ENCODE peak calls at places on chromosome 22, in six cellular contexts. E, H, G, F, M and J are unnamed samples.

GRCh38 chr22:23925020-23925606 is 30.9 kb downstream of the MIF start:
- DNase-seq in E (no peak), H (no peak), G (peak; percentile 5), F (no peak), M (no peak), J (no peak)

GRCh38 chr22:50270302-50271010 is at the start of gene MAPK11:
- DNase-seq in E (peak; percentile 61), H (peak; percentile 48), G (peak; percentile 87), F (peak; percentile 64), M (peak; percentile 72), J (peak; percentile 82)

GRCh38 chr22:43789452-43789851 is 22.7 kb downstream of the EFCAB6 start:
- DNase-seq in E (peak; percentile 99), H (no peak), G (peak; percentile 76), F (peak; percentile 94), M (peak; percentile 35), J (peak; percentile 99)

GRCh38 chr22:23242473-23243001 is 62.2 kb downstream of the BCR start:
- DNase-seq in E (peak; percentile 46), H (no peak), G (peak; percentile 53), F (no peak), M (no peak), J (no peak)

GRCh38 chr22:22856885-22857606 is 30.6 kb upstream of the IGLL5 start:
- DNase-seq in E (no peak), H (no peak), G (no peak), F (no peak), M (no peak), J (no peak)

GRCh38 chr22:26429458-26430238 is 588 bp downstream of the ASPHD2 start:
- DNase-seq in E (no peak), H (no peak), G (peak; percentile 25), F (no peak), M (no peak), J (peak; percentile 29)

GRCh38 chr22:26579331-26579886 is 10.5 kb downstream of the TPST2 start:
- DNase-seq in E (no peak), H (no peak), G (no peak), F (no peak), M (no peak), J (no peak)

GRCh38 chr22:48585916-48586798 is 1241.5 kb downstream of the BRD1 start:
- DNase-seq in E (no peak), H (no peak), G (no peak), F (no peak), M (no peak), J (no peak)

GRCh38 chr22:49692499-49693225 is 135.0 kb downstream of the BRD1 start:
- DNase-seq in E (no peak), H (no peak), G (no peak), F (no peak), M (no peak), J (no peak)

GRCh38 chr22:30186535-30186934 is 60.0 kb downstream of the LIF start:
- DNase-seq in E (no peak), H (no peak), G (no peak), F (no peak), M (no peak), J (no peak)

GRCh38 chr22:36184433-36185035 is 17.1 kb downstream of the APOL4 start:
- DNase-seq in E (no peak), H (peak; percentile 47), G (no peak), F (no peak), M (no peak), J (peak; percentile 77)

GRCh38 chr22:45502215-45503070 is at the start of gene FBLN1:
- DNase-seq in E (no peak), H (peak; percentile 37), G (peak; percentile 83), F (no peak), M (no peak), J (peak; percentile 69)
- H3K27ac ChIP-seq in E (peak within 1 kb of the TSS; percentile 90), H (peak within 1 kb of the TSS; percentile 82), G (peak within 1 kb of the TSS; percentile 93), F (peak within 1 kb of the TSS; percentile 22), M (no peak within 1 kb of the TSS), J (peak within 1 kb of the TSS; percentile 72)

DNA sequence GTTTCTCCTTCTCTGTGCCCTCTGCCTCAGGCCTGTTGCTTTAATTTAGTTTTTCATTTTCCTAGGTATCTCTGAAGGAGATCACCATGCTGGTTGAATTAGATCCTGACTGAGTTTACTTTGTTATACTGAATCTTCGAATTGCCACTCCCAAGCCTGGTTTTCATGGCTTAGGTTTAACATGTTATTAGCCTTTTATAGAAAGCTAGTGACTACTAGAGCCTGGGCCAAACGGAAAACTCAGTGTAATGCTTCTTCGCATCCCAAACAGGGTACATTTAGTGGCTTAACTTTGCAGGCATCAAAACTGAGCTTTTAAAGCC is 3.6 kb downstream of the CRKL start:
- DNase-seq in E (no peak), H (no peak), G (no peak), F (no peak), M (no peak), J (no peak)
- H3K27ac ChIP-seq in E (no peak overlapping the region), H (no peak overlapping the region), G (peak overlapping the region; percentile 48), F (peak overlapping the region; percentile 9), M (no peak overlapping the region), J (peak overlapping the region; percentile 17)

GRCh38 chr22:38953091-38953490 is 4.3 kb upstream of the APOBEC3A start:
- DNase-seq in E (no peak), H (no peak), G (peak; percentile 2), F (no peak), M (no peak), J (no peak)

GRCh38 chr22:38955926-38956325 is 1.5 kb upstream of the APOBEC3A start:
- DNase-seq in E (no peak), H (no peak), G (no peak), F (no peak), M (no peak), J (no peak)

GRCh38 chr22:38953577-38954413 is 3.6 kb upstream of the APOBEC3A start:
- DNase-seq in E (no peak), H (no peak), G (peak; percentile 51), F (peak; percentile 77), M (no peak), J (peak; percentile 45)

GRCh38 chr22:38955250-38955775 is 2.1 kb upstream of the APOBEC3A start:
- DNase-seq in E (no peak), H (no peak), G (no peak), F (no peak), M (no peak), J (no peak)

DNA sequence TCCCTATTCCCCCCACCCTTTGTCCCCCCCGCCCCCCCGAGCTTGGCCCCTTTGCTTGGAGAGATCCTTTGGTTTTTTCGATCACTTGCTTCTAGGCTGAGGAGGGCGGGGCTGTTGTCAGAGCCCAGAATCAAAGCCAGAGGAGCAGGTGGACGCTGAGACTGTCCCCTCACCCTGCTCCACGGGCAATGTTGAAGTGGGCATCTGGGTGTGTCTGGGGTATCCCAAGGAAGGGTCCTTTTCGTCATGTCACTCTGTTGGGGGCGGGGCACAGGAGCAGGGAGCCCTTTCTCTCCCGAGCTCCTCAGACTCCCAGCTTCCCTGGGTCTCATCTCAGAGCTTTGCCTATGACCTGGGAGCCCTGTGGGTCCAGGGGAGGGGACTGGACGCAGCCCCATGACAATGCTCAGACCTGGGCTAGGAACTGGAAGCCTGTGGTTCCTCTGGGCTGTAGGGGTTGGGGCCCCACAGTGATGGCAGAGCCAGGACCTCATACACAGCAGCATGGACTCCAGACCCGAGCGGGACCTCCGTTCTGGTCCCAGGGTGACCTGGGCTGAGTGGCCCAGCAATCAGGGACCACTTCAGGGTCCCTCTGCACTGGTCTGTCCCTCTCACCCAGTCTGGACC is 2.9 kb upstream of the APOBEC3A start:
- DNase-seq in E (no peak), H (no peak), G (no peak), F (no peak), M (no peak), J (no peak)
- H3K27ac ChIP-seq in E (no peak overlapping the region), H (no peak overlapping the region), G (no peak overlapping the region), F (no peak overlapping the region), M (no peak overlapping the region), J (no peak overlapping the region)

DNA sequence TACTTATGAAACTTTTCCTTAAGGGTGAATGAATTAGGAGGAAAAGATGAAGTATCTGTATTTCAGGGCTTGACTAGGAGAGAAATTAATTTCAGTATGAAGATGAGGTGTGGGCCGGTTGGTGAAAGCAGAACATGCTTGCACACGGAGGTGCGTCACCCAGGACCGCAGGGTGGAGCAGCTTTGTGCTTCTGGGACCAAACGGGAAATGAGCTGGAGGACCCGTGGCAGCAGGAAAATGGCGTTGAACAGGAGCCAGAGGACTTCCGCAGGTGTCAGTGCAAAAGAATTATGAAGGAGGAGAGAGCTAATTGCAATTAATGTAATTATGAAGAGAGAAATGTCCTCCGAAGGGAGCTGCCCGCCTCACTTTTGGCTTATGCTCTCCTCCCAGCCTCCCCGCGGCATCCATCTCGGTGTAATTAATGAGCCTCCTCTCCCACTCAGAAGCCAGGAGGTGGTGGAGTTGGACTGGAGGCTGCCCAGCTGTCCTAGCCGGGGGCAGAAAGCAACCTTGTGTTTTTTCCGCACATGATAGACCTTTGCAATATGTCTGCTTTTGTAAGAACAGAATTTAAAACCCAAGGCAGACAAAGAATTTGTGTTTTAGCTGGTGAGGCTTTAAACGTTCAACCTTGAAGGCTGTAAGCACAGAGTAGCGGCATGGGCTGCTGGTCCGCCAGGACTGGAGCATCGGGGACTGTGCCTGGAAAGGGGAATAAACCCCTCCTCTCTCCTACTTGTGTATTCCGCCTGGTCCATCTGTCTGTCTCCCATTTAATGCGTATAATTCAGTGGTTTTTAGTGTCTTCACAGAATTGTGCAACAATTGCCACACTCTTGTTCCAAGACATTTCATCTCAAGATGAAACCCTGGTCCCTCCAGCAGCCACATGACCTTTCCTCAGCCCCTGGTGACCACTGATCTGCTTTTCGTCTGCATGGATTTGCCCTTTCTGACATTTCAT is 180.7 kb downstream of the TBC1D22A start:
- DNase-seq in E (no peak), H (peak; percentile 45), G (no peak), F (no peak), M (no peak), J (no peak)
- H3K27ac ChIP-seq in E (no peak overlapping the region), H (peak overlapping the region; percentile 82), G (peak overlapping the region; percentile 77), F (no peak overlapping the region), M (peak overlapping the region; percentile 50), J (no peak overlapping the region)

GRCh38 chr22:17770180-17771077 is 3.8 kb downstream of the BID start:
- DNase-seq in E (no peak), H (no peak), G (no peak), F (no peak), M (no peak), J (no peak)

GRCh38 chr22:17772249-17772962 is 1.9 kb downstream of the BID start:
- DNase-seq in E (peak; percentile 42), H (no peak), G (no peak), F (no peak), M (no peak), J (peak; percentile 23)

GRCh38 chr22:17769013-17769715 is 5.1 kb downstream of the BID start:
- DNase-seq in E (no peak), H (no peak), G (no peak), F (no peak), M (no peak), J (no peak)

GRCh38 chr22:17767236-17768065 is 6.8 kb downstream of the BID start:
- DNase-seq in E (no peak), H (no peak), G (no peak), F (peak; percentile 27), M (no peak), J (no peak)

DNA sequence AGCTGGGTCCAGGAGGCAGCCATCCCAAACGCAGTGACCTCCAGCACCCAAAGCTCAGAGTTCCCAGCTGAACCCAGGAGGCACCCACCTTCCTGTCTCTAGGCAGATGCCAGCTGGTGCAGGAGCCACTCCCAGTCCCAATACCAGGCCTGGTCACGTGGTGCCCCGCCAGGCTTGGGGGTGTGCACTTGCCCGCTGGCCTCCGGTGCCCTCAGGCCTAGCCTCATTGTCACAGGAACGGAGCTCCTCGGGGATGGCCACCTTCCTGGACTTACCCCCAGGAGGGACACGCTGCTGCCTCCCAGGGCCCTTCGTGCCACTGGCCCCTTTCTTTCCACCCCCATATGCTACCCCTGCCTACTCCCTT is 4.6 kb downstream of the BID start:
- DNase-seq in E (no peak), H (no peak), G (no peak), F (no peak), M (no peak), J (no peak)
- H3K27ac ChIP-seq in E (no peak overlapping the region), H (no peak overlapping the region), G (no peak overlapping the region), F (no peak overlapping the region), M (no peak overlapping the region), J (no peak overlapping the region)